ENCODE peak calls at places on chromosome 22, in four cellular contexts. One of them, this sample, is unnamed.

GRCh38 chr22:32336185-32336603 is 21.5 kb upstream of the RFPL3 start:
- DNase-seq in ovary: peak; percentile 1
- DNase-seq in breast epithelium: no peak
- DNase-seq in stomach: no peak
- DNase-seq in this sample: no peak

GRCh38 chr22:17239156-17239701 is 20.0 kb upstream of the ADA2 start:
- DNase-seq in ovary: no peak
- DNase-seq in breast epithelium: no peak
- DNase-seq in stomach: no peak
- DNase-seq in this sample: no peak

GRCh38 chr22:41681616-41682015 is 7.1 kb downstream of the SNU13 start:
- DNase-seq in ovary: no peak
- DNase-seq in breast epithelium: peak; percentile 24
- DNase-seq in stomach: no peak
- DNase-seq in this sample: no peak

GRCh38 chr22:27045103-27045940 is 387.9 kb downstream of the MIAT start:
- DNase-seq in ovary: no peak
- DNase-seq in breast epithelium: no peak
- DNase-seq in stomach: no peak
- DNase-seq in this sample: peak; percentile 17

GRCh38 chr22:41204992-41205900 is at the start of gene L3MBTL2:
- DNase-seq in ovary: peak; percentile 97
- DNase-seq in breast epithelium: peak; percentile 98
- DNase-seq in stomach: peak; percentile 98
- DNase-seq in this sample: peak; percentile 79

GRCh38 chr22:32574397-32574796 is 99.8 kb downstream of the FBXO7 start:
- DNase-seq in ovary: no peak
- DNase-seq in breast epithelium: no peak
- DNase-seq in stomach: no peak
- DNase-seq in this sample: no peak

GRCh38 chr22:32245042-32245441 is 10.1 kb downstream of the SLC5A4 start:
- DNase-seq in ovary: no peak
- DNase-seq in breast epithelium: no peak
- DNase-seq in stomach: no peak
- DNase-seq in this sample: no peak

GRCh38 chr22:22748297-22748743 is 103.9 kb downstream of the GGTLC2 start:
- DNase-seq in ovary: peak; percentile 58
- DNase-seq in breast epithelium: no peak
- DNase-seq in stomach: peak; percentile 64
- DNase-seq in this sample: no peak

GRCh38 chr22:26893034-26893710 is 235.8 kb downstream of the MIAT start:
- DNase-seq in ovary: no peak
- DNase-seq in breast epithelium: no peak
- DNase-seq in stomach: no peak
- DNase-seq in this sample: no peak

GRCh38 chr22:32335471-32335870 is 22.2 kb upstream of the RFPL3 start:
- DNase-seq in ovary: peak; percentile 6
- DNase-seq in breast epithelium: no peak
- DNase-seq in stomach: peak; percentile 20
- DNase-seq in this sample: no peak

GRCh38 chr22:24580276-24580675 is 12.6 kb downstream of the LRRC75B start:
- DNase-seq in ovary: no peak
- DNase-seq in breast epithelium: no peak
- DNase-seq in stomach: no peak
- DNase-seq in this sample: peak; percentile 63

GRCh38 chr22:38460367-38460952 is 5.5 kb upstream of the KCNJ4 start:
- DNase-seq in ovary: no peak
- DNase-seq in breast epithelium: no peak
- DNase-seq in stomach: no peak
- DNase-seq in this sample: no peak

GRCh38 chr22:47069270-47069669 is 306.8 kb downstream of the TBC1D22A start:
- DNase-seq in ovary: no peak
- DNase-seq in breast epithelium: no peak
- DNase-seq in stomach: no peak
- DNase-seq in this sample: no peak

GRCh38 chr22:22085702-22086500 is 103.3 kb upstream of the TOP3B start:
- DNase-seq in ovary: no peak
- DNase-seq in breast epithelium: no peak
- DNase-seq in stomach: no peak
- DNase-seq in this sample: no peak

GRCh38 chr22:50376064-50376747 is 33.1 kb downstream of the PPP6R2 start:
- DNase-seq in ovary: no peak
- DNase-seq in breast epithelium: no peak
- DNase-seq in stomach: no peak
- DNase-seq in this sample: no peak

GRCh38 chr22:17087176-17088131 is 2.7 kb downstream of the IL17RA start:
- DNase-seq in ovary: no peak
- DNase-seq in breast epithelium: no peak
- DNase-seq in stomach: no peak
- DNase-seq in this sample: no peak

GRCh38 chr22:43276311-43276710 is 66.9 kb downstream of the SCUBE1 start:
- DNase-seq in ovary: no peak
- DNase-seq in breast epithelium: no peak
- DNase-seq in stomach: no peak
- DNase-seq in this sample: no peak

GRCh38 chr22:29630987-29631386 is 27.6 kb downstream of the NF2 start:
- DNase-seq in ovary: no peak
- DNase-seq in breast epithelium: no peak
- DNase-seq in stomach: no peak
- DNase-seq in this sample: no peak

GRCh38 chr22:27850000-27850465 is 48.5 kb upstream of the MN1 start:
- DNase-seq in ovary: no peak
- DNase-seq in breast epithelium: no peak
- DNase-seq in stomach: peak; percentile 70
- DNase-seq in this sample: no peak

GRCh38 chr22:29463487-29464088 is 16.4 kb upstream of the NEFH start:
- DNase-seq in ovary: no peak
- DNase-seq in breast epithelium: no peak
- DNase-seq in stomach: no peak
- DNase-seq in this sample: no peak

GRCh38 chr22:24285245-24285644 is 14.6 kb downstream of the SPECC1L start:
- DNase-seq in ovary: no peak
- DNase-seq in breast epithelium: no peak
- DNase-seq in stomach: no peak
- DNase-seq in this sample: no peak

GRCh38 chr22:29225422-29226090 is 19.9 kb downstream of the EMID1 start:
- DNase-seq in ovary: no peak
- DNase-seq in breast epithelium: no peak
- DNase-seq in stomach: no peak
- DNase-seq in this sample: no peak

GRCh38 chr22:21917206-21917958 is 35.3 kb downstream of the PPM1F start:
- DNase-seq in ovary: peak; percentile 47
- DNase-seq in breast epithelium: no peak
- DNase-seq in stomach: peak; percentile 55
- DNase-seq in this sample: no peak

GRCh38 chr22:21445437-21446127 is 21.6 kb upstream of the TMEM191C start:
- DNase-seq in ovary: peak; percentile 16
- DNase-seq in breast epithelium: peak; percentile 48
- DNase-seq in stomach: peak; percentile 18
- DNase-seq in this sample: no peak

GRCh38 chr22:35361001-35361551 is 19.8 kb upstream of the HMOX1 start:
- DNase-seq in ovary: no peak
- DNase-seq in breast epithelium: no peak
- DNase-seq in stomach: no peak
- DNase-seq in this sample: no peak

GRCh38 chr22:45627489-45628233 is 44.0 kb upstream of the ATXN10 start:
- DNase-seq in ovary: no peak
- DNase-seq in breast epithelium: no peak
- DNase-seq in stomach: no peak
- DNase-seq in this sample: no peak
- H3K27me3 ChIP-seq in ovary: no peaks in the 10 kb centered on the region
- H3K27me3 ChIP-seq in breast epithelium: no peaks in the 10 kb centered on the region
- H3K27me3 ChIP-seq in stomach: peaks cover 69% of the 10 kb centered on the region
- H3K27me3 ChIP-seq in this sample: peaks cover 2% of the 10 kb centered on the region

DNA sequence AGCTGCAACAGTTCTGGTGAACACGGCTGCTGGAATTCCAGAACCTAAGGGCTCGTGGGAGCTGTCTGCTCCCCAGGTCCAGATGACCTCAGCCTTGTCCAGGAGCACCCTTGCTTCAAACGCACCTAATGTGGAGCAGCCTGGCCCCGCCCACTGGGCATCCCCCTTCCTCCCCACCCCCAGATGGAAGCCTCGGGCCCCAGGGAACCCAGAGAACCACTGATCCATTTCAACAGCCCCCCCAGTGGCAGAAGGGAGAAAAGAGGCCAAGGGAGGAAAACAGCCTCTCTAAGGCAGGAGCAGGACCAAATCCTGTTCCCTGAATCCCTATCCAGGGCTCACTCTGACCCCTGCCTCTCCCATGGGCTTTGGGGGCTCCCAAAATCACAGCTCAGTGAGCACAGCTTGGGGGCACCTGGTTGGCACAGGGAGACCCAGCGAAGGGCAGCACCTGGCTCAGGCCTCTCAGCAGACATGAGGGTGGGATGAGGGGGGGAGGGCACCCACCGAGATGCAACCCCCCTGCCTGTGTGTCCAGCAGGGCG is 1.2 kb downstream of the CYTH4 start:
- DNase-seq in ovary: no peak
- DNase-seq in breast epithelium: no peak
- DNase-seq in stomach: no peak
- DNase-seq in this sample: no peak
- TF ChIP-seq CTCF in ovary: no peak
- TF ChIP-seq CTCF in breast epithelium: no peak
- TF ChIP-seq CTCF in stomach: no peak
- TF ChIP-seq CTCF in this sample: peak; percentile 41

GRCh38 chr22:49371325-49372110 is 456.2 kb downstream of the BRD1 start:
- DNase-seq in ovary: no peak
- DNase-seq in breast epithelium: peak; percentile 45
- DNase-seq in stomach: peak; percentile 17
- DNase-seq in this sample: no peak
- H3K27me3 ChIP-seq in ovary: no peaks in the 10 kb centered on the region
- H3K27me3 ChIP-seq in breast epithelium: peaks cover 66% of the 10 kb centered on the region
- H3K27me3 ChIP-seq in stomach: peaks cover 53% of the 10 kb centered on the region
- H3K27me3 ChIP-seq in this sample: no peaks in the 10 kb centered on the region

DNA sequence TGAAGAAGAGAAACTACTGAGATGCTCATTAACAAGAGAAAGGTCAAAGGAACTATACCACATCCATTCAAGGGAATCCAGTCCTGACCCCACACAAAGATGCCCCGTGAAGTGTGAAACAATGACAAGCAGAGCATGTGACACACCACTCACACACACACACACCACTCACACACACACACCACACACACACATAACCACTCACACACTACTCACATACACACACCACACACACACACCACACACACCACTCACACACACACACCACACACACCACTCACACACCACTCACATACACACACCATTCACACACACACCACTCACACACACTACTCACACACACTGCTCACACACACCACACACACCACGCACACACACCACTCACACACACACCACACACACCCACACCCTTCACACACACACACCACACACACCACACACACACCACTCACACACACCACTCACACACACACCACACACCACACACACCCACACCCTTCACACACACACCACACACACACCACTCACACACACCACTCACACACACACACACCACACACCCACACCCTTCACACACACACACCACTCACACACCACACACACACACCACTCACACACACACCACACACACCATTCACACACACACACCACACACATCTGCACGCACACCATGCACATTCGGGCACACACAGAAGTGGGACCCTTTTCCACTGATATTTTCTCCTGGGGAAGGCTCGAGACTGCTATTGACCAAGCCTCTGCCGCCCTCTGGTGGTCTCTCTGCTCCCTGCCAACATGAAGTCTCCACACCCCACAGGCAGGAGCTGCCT is 32.0 kb upstream of the COMT start:
- DNase-seq in ovary: peak; percentile 88
- DNase-seq in breast epithelium: peak; percentile 76
- DNase-seq in stomach: peak; percentile 89
- DNase-seq in this sample: no peak
- TF ChIP-seq CTCF in ovary: peak; percentile 85
- TF ChIP-seq CTCF in breast epithelium: peak; percentile 79
- TF ChIP-seq CTCF in stomach: peak; percentile 83
- TF ChIP-seq CTCF in this sample: peak; percentile 90

DNA sequence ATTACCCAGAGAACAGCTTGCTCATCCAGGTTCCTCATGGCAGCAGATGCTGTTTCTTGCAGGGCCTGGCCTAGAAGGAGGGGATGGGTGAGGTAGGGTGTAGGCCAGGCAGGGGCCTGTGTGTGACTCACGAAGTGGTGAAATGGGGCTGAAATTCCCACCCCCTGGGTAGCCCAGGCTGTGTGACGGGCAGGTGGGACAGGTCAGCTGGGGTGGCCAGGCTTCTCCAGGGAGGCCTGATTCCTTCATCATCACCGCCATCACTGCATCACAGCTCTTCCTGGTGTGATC is 83.2 kb downstream of the CACNA1I start:
- DNase-seq in ovary: no peak
- DNase-seq in breast epithelium: no peak
- DNase-seq in stomach: no peak
- DNase-seq in this sample: no peak
- H3K27me3 ChIP-seq in ovary: no peaks in the 10 kb centered on the region
- H3K27me3 ChIP-seq in breast epithelium: peaks cover 12% of the 10 kb centered on the region
- H3K27me3 ChIP-seq in stomach: peaks cover 52% of the 10 kb centered on the region
- H3K27me3 ChIP-seq in this sample: peaks cover 20% of the 10 kb centered on the region

DNA sequence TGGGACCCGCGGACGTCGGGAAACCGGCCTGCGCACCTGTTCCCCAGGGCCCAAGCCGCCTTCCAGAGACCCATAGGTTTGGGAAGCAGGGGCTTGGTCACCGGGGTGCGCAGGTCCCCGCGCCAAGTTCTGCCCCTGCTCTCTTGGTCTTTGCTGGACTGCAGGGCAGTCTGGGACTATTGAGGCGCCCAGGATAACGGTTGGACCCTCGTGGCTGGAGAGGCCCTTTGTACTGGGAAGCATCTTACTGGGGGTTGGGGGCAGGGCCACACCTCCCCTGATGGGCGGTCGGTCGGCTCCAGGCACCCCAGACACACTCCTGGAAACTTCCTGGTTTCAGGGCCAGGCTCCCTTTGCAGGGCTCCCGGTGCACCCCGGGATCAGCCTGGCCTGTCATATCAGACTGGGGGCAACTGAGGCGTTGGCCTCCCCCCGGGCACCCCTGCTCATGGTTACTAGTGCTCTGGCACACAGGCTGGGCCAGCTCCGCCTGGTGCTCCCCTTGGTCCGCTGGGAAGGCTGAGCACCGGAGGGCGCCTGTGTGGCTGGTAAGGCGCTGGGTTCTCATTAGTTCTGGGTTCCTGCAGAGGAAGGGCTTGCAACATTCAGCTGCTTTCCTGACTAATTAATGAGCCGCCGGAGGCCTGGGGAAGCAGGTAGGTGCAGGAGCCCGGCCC is 1250.5 kb downstream of the BRD1 start:
- DNase-seq in ovary: no peak
- DNase-seq in breast epithelium: no peak
- DNase-seq in stomach: no peak
- DNase-seq in this sample: no peak
- TF ChIP-seq CTCF in ovary: no peak
- TF ChIP-seq CTCF in breast epithelium: no peak
- TF ChIP-seq CTCF in stomach: no peak
- TF ChIP-seq CTCF in this sample: no peak